ENCODE peak calls at places on chromosome 22, in five cellular contexts. One of them, this sample, is unnamed.

GRCh38 chr22:18994780-18995711 is 59.0 kb upstream of the PRODH start:
- DNase-seq in progenitor cell of endocrine pancreas: no peak
- DNase-seq in HFFc6: no peak
- DNase-seq in lower leg skin: no peak
- DNase-seq in CD4-positive, alpha-beta T cell: no peak
- DNase-seq in this sample: no peak

GRCh38 chr22:19223110-19223509 is 44.6 kb upstream of the SLC25A1 start:
- DNase-seq in progenitor cell of endocrine pancreas: no peak
- DNase-seq in HFFc6: no peak
- DNase-seq in lower leg skin: no peak
- DNase-seq in CD4-positive, alpha-beta T cell: no peak
- DNase-seq in this sample: no peak

GRCh38 chr22:44683237-44683636 is 18.8 kb upstream of the PRR5 start:
- DNase-seq in progenitor cell of endocrine pancreas: no peak
- DNase-seq in HFFc6: no peak
- DNase-seq in lower leg skin: no peak
- DNase-seq in CD4-positive, alpha-beta T cell: no peak
- DNase-seq in this sample: no peak

GRCh38 chr22:50169774-50170341 is 673 bp upstream of the PANX2 start:
- DNase-seq in progenitor cell of endocrine pancreas: no peak
- DNase-seq in HFFc6: no peak
- DNase-seq in lower leg skin: no peak
- DNase-seq in CD4-positive, alpha-beta T cell: no peak
- DNase-seq in this sample: no peak

GRCh38 chr22:30754971-30755759 is 60.5 kb downstream of the OSBP2 start:
- DNase-seq in progenitor cell of endocrine pancreas: peak
- DNase-seq in HFFc6: peak
- DNase-seq in lower leg skin: peak
- DNase-seq in CD4-positive, alpha-beta T cell: peak
- DNase-seq in this sample: peak

GRCh38 chr22:35870517-35871275 is 153.0 kb downstream of the APOL5 start:
- DNase-seq in progenitor cell of endocrine pancreas: no peak
- DNase-seq in HFFc6: no peak
- DNase-seq in lower leg skin: no peak
- DNase-seq in CD4-positive, alpha-beta T cell: no peak
- DNase-seq in this sample: no peak

GRCh38 chr22:30078320-30079311 is 1.6 kb upstream of the HORMAD2 start:
- DNase-seq in progenitor cell of endocrine pancreas: no peak
- DNase-seq in HFFc6: no peak
- DNase-seq in lower leg skin: no peak
- DNase-seq in CD4-positive, alpha-beta T cell: peak
- DNase-seq in this sample: no peak

GRCh38 chr22:20580611-20581502 is 73.4 kb downstream of the MED15 start:
- DNase-seq in progenitor cell of endocrine pancreas: no peak
- DNase-seq in HFFc6: no peak
- DNase-seq in lower leg skin: no peak
- DNase-seq in CD4-positive, alpha-beta T cell: no peak
- DNase-seq in this sample: no peak

GRCh38 chr22:40009231-40009769 is 14.5 kb downstream of the FAM83F start:
- DNase-seq in progenitor cell of endocrine pancreas: no peak
- DNase-seq in HFFc6: no peak
- DNase-seq in lower leg skin: no peak
- DNase-seq in CD4-positive, alpha-beta T cell: no peak
- DNase-seq in this sample: no peak

GRCh38 chr22:30277547-30278344 is 11.1 kb upstream of the OSM start:
- DNase-seq in progenitor cell of endocrine pancreas: no peak
- DNase-seq in HFFc6: peak
- DNase-seq in lower leg skin: no peak
- DNase-seq in CD4-positive, alpha-beta T cell: no peak
- DNase-seq in this sample: no peak

GRCh38 chr22:30940655-30941362 is 27.8 kb downstream of the MORC2 start:
- DNase-seq in progenitor cell of endocrine pancreas: no peak
- DNase-seq in HFFc6: no peak
- DNase-seq in lower leg skin: no peak
- DNase-seq in CD4-positive, alpha-beta T cell: peak
- DNase-seq in this sample: no peak

GRCh38 chr22:42309865-42310264 is 39.4 kb upstream of the TCF20 start:
- DNase-seq in progenitor cell of endocrine pancreas: no peak
- DNase-seq in HFFc6: no peak
- DNase-seq in lower leg skin: no peak
- DNase-seq in CD4-positive, alpha-beta T cell: no peak
- DNase-seq in this sample: no peak

GRCh38 chr22:36758792-36759271 is 17.1 kb downstream of the IFT27 start:
- DNase-seq in progenitor cell of endocrine pancreas: no peak
- DNase-seq in HFFc6: no peak
- DNase-seq in lower leg skin: no peak
- DNase-seq in CD4-positive, alpha-beta T cell: no peak
- DNase-seq in this sample: no peak

GRCh38 chr22:42292726-42293520 is 22.5 kb upstream of the TCF20 start:
- DNase-seq in progenitor cell of endocrine pancreas: no peak
- DNase-seq in HFFc6: no peak
- DNase-seq in lower leg skin: no peak
- DNase-seq in CD4-positive, alpha-beta T cell: no peak
- DNase-seq in this sample: no peak

GRCh38 chr22:31148516-31148915 is 8.2 kb upstream of the PLA2G3 start:
- DNase-seq in progenitor cell of endocrine pancreas: no peak
- DNase-seq in HFFc6: no peak
- DNase-seq in lower leg skin: no peak
- DNase-seq in CD4-positive, alpha-beta T cell: no peak
- DNase-seq in this sample: no peak

GRCh38 chr22:36884314-36885158 is 23.7 kb downstream of the NCF4 start:
- DNase-seq in progenitor cell of endocrine pancreas: no peak
- DNase-seq in HFFc6: peak
- DNase-seq in lower leg skin: no peak
- DNase-seq in CD4-positive, alpha-beta T cell: no peak
- DNase-seq in this sample: no peak

GRCh38 chr22:35587447-35587870 is 29.7 kb downstream of the MB start:
- DNase-seq in progenitor cell of endocrine pancreas: no peak
- DNase-seq in HFFc6: no peak
- DNase-seq in lower leg skin: no peak
- DNase-seq in CD4-positive, alpha-beta T cell: no peak
- DNase-seq in this sample: no peak

GRCh38 chr22:49354516-49355205 is 473.0 kb downstream of the BRD1 start:
- DNase-seq in progenitor cell of endocrine pancreas: no peak
- DNase-seq in HFFc6: no peak
- DNase-seq in lower leg skin: no peak
- DNase-seq in CD4-positive, alpha-beta T cell: no peak
- DNase-seq in this sample: no peak

GRCh38 chr22:50314081-50314454 is 6.6 kb upstream of the PLXNB2 start:
- DNase-seq in progenitor cell of endocrine pancreas: no peak
- DNase-seq in HFFc6: no peak
- DNase-seq in lower leg skin: no peak
- DNase-seq in CD4-positive, alpha-beta T cell: no peak
- DNase-seq in this sample: no peak

GRCh38 chr22:43669190-43669589 is 142.9 kb downstream of the EFCAB6 start:
- DNase-seq in progenitor cell of endocrine pancreas: no peak
- DNase-seq in HFFc6: no peak
- DNase-seq in lower leg skin: no peak
- DNase-seq in CD4-positive, alpha-beta T cell: no peak
- DNase-seq in this sample: no peak

GRCh38 chr22:46121079-46121478 is 29.2 kb upstream of the PPARA start:
- DNase-seq in progenitor cell of endocrine pancreas: no peak
- DNase-seq in HFFc6: no peak
- DNase-seq in lower leg skin: no peak
- DNase-seq in CD4-positive, alpha-beta T cell: no peak
- DNase-seq in this sample: no peak

GRCh38 chr22:46123694-46124382 is 26.5 kb upstream of the PPARA start:
- DNase-seq in progenitor cell of endocrine pancreas: no peak
- DNase-seq in HFFc6: no peak
- DNase-seq in lower leg skin: no peak
- DNase-seq in CD4-positive, alpha-beta T cell: no peak
- DNase-seq in this sample: no peak

GRCh38 chr22:46121523-46122287 is 28.6 kb upstream of the PPARA start:
- DNase-seq in progenitor cell of endocrine pancreas: no peak
- DNase-seq in HFFc6: no peak
- DNase-seq in lower leg skin: no peak
- DNase-seq in CD4-positive, alpha-beta T cell: no peak
- DNase-seq in this sample: no peak

GRCh38 chr22:46122980-46123693 is 27.2 kb upstream of the PPARA start:
- DNase-seq in progenitor cell of endocrine pancreas: no peak
- DNase-seq in HFFc6: no peak
- DNase-seq in lower leg skin: no peak
- DNase-seq in CD4-positive, alpha-beta T cell: no peak
- DNase-seq in this sample: no peak

GRCh38 chr22:46122511-46122971 is 27.8 kb upstream of the PPARA start:
- DNase-seq in progenitor cell of endocrine pancreas: peak
- DNase-seq in HFFc6: no peak
- DNase-seq in lower leg skin: no peak
- DNase-seq in CD4-positive, alpha-beta T cell: peak
- DNase-seq in this sample: peak
- TF ChIP-seq CTCF in progenitor cell of endocrine pancreas: peak
- TF ChIP-seq CTCF in HFFc6: peak
- TF ChIP-seq CTCF in lower leg skin: no peak
- TF ChIP-seq CTCF in CD4-positive, alpha-beta T cell: peak
- TF ChIP-seq CTCF in this sample: peak

GRCh38 chr22:38114484-38115398 is 4.3 kb upstream of the BAIAP2L2 start:
- DNase-seq in progenitor cell of endocrine pancreas: peak
- DNase-seq in HFFc6: peak
- DNase-seq in lower leg skin: peak
- DNase-seq in CD4-positive, alpha-beta T cell: peak
- DNase-seq in this sample: peak

GRCh38 chr22:38111941-38112355 is 1.5 kb upstream of the BAIAP2L2 start:
- DNase-seq in progenitor cell of endocrine pancreas: no peak
- DNase-seq in HFFc6: no peak
- DNase-seq in lower leg skin: no peak
- DNase-seq in CD4-positive, alpha-beta T cell: no peak
- DNase-seq in this sample: no peak

GRCh38 chr22:38110008-38110862 is at the start of gene BAIAP2L2:
- DNase-seq in progenitor cell of endocrine pancreas: no peak
- DNase-seq in HFFc6: no peak
- DNase-seq in lower leg skin: no peak
- DNase-seq in CD4-positive, alpha-beta T cell: no peak
- DNase-seq in this sample: no peak

GRCh38 chr22:38110863-38111852 is 674 bp upstream of the BAIAP2L2 start:
- DNase-seq in progenitor cell of endocrine pancreas: no peak
- DNase-seq in HFFc6: no peak
- DNase-seq in lower leg skin: no peak
- DNase-seq in CD4-positive, alpha-beta T cell: no peak
- DNase-seq in this sample: no peak

GRCh38 chr22:38112361-38112760 is 1.9 kb upstream of the BAIAP2L2 start:
- DNase-seq in progenitor cell of endocrine pancreas: no peak
- DNase-seq in HFFc6: no peak
- DNase-seq in lower leg skin: no peak
- DNase-seq in CD4-positive, alpha-beta T cell: no peak
- DNase-seq in this sample: no peak
- TF ChIP-seq CTCF in progenitor cell of endocrine pancreas: no peak
- TF ChIP-seq CTCF in HFFc6: no peak
- TF ChIP-seq CTCF in lower leg skin: no peak
- TF ChIP-seq CTCF in CD4-positive, alpha-beta T cell: no peak
- TF ChIP-seq CTCF in this sample: no peak

GRCh38 chr22:28013611-28014010 is 94.6 kb upstream of the PITPNB start:
- DNase-seq in progenitor cell of endocrine pancreas: no peak
- DNase-seq in HFFc6: no peak
- DNase-seq in lower leg skin: no peak
- DNase-seq in CD4-positive, alpha-beta T cell: no peak
- DNase-seq in this sample: no peak
- TF ChIP-seq CTCF in progenitor cell of endocrine pancreas: no peak
- TF ChIP-seq CTCF in HFFc6: no peak
- TF ChIP-seq CTCF in lower leg skin: no peak
- TF ChIP-seq CTCF in CD4-positive, alpha-beta T cell: no peak
- TF ChIP-seq CTCF in this sample: no peak

GRCh38 chr22:24106385-24107381 is 74.6 kb upstream of the SUSD2 start:
- DNase-seq in progenitor cell of endocrine pancreas: no peak
- DNase-seq in HFFc6: no peak
- DNase-seq in lower leg skin: no peak
- DNase-seq in CD4-positive, alpha-beta T cell: peak
- DNase-seq in this sample: no peak
- TF ChIP-seq CTCF in progenitor cell of endocrine pancreas: no peak
- TF ChIP-seq CTCF in HFFc6: peak
- TF ChIP-seq CTCF in lower leg skin: no peak
- TF ChIP-seq CTCF in CD4-positive, alpha-beta T cell: peak
- TF ChIP-seq CTCF in this sample: no peak

DNA sequence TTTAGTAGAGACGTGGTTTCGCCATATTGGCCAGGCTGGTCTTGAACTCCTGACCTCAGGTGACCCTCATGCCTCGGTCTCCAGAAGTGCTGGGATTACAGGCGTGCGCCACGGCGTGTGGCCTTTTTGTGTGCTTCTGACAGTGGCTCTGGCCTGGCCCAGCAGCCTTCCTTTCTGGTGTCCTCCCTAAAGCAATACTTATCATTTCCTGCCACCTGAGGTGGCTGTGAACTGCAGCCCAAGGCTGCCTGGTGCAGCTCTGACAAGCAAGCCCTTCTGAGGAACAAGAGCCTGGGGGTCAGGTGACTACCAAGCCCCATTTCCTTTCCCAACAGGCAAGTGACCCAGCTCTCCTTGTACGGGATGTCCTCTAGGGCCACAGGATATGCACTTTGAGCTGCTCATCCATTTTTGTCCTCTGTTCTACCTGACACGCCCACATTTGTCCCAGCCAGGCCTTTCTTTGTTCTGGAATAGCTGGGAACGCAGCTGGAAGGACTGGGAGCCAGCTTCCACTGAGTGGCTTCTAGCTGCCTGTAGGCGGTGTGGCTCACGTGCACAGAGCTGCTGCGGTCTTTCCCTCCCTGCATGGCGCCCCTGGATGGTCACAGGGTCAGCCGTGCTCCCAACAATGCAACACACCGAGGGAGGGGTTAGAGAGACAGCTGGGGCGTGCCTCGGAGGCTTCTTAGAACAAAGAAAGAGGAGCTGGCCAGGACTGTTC is 12.3 kb upstream of the BID start:
- DNase-seq in progenitor cell of endocrine pancreas: no peak
- DNase-seq in HFFc6: peak
- DNase-seq in lower leg skin: peak
- DNase-seq in CD4-positive, alpha-beta T cell: no peak
- DNase-seq in this sample: peak
- TF ChIP-seq CTCF in progenitor cell of endocrine pancreas: no peak
- TF ChIP-seq CTCF in HFFc6: no peak
- TF ChIP-seq CTCF in lower leg skin: no peak
- TF ChIP-seq CTCF in CD4-positive, alpha-beta T cell: no peak
- TF ChIP-seq CTCF in this sample: no peak

GRCh38 chr22:26975865-26976264 is 318.5 kb downstream of the MIAT start:
- DNase-seq in progenitor cell of endocrine pancreas: no peak
- DNase-seq in HFFc6: no peak
- DNase-seq in lower leg skin: no peak
- DNase-seq in CD4-positive, alpha-beta T cell: no peak
- DNase-seq in this sample: no peak
- TF ChIP-seq CTCF in progenitor cell of endocrine pancreas: no peak
- TF ChIP-seq CTCF in HFFc6: no peak
- TF ChIP-seq CTCF in lower leg skin: no peak
- TF ChIP-seq CTCF in CD4-positive, alpha-beta T cell: no peak
- TF ChIP-seq CTCF in this sample: no peak

GRCh38 chr22:22870577-22871398 is 16.8 kb upstream of the IGLL5 start:
- DNase-seq in progenitor cell of endocrine pancreas: no peak
- DNase-seq in HFFc6: no peak
- DNase-seq in lower leg skin: no peak
- DNase-seq in CD4-positive, alpha-beta T cell: no peak
- DNase-seq in this sample: no peak
- TF ChIP-seq CTCF in progenitor cell of endocrine pancreas: peak
- TF ChIP-seq CTCF in HFFc6: no peak
- TF ChIP-seq CTCF in lower leg skin: no peak
- TF ChIP-seq CTCF in CD4-positive, alpha-beta T cell: no peak
- TF ChIP-seq CTCF in this sample: peak

This sample was measured in neural crest cell.